ENCODE peak calls at places on chromosomes 5 and 9, in seven cellular contexts. F is activated T-cell treated with anti-CD3 and anti-CD28 coated beads, Interleukin-2, amount 50 U/mL, for 48 hours; P is GM04504; V is AG08396; I is M059J; Z is NCI-H1694 treated with DMSO at 0.1 percent for 48 hours; B is ELR. R is an unnamed sample.

GRCh38 chr9:130923611-130924447 is 15.2 kb downstream of the FIBCD1 start:
- DNase-seq in B (no peak), I (no peak), V (no peak), Z (no peak), P (no peak), F (no peak), R (no peak)

GRCh38 chr5:55914971-55915370 is 63.8 kb downstream of the IL31RA start:
- DNase-seq in B (no peak), P (no peak), F (no peak), I (no peak), Z (no peak), V (no peak), R (no peak)

GRCh38 chr5:122169350-122170103 is 40.2 kb downstream of the ZNF474 start:
- DNase-seq in F (no peak), V (no peak), I (no peak), B (no peak), Z (no peak), P (no peak), R (no peak)

GRCh38 chr5:160369990-160370712 is at the start of gene C1QTNF2:
- DNase-seq in F (peak; percentile 30), Z (no peak), B (peak; percentile 77), P (peak; percentile 35), V (peak; percentile 92), I (peak; percentile 55), R (no peak)

GRCh38 chr5:40680741-40681350 is 1.1 kb downstream of the PTGER4 start:
- DNase-seq in V (peak; percentile 42), I (no peak), P (no peak), B (peak; percentile 46), Z (no peak), F (no peak), R (peak; percentile 37)

GRCh38 chr9:21415492-21416267 is 6.8 kb downstream of the IFNA8 start:
- DNase-seq in B (no peak), I (peak; percentile 90), F (no peak), V (no peak), P (no peak), Z (no peak), R (no peak)

GRCh38 chr9:114287001-114287762 is 35.7 kb upstream of the ORM1 start:
- DNase-seq in I (no peak), B (no peak), F (no peak), Z (peak; percentile 87), P (no peak), V (no peak), R (no peak)

GRCh38 chr5:41747291-41747690 is 122.9 kb downstream of the OXCT1 start:
- DNase-seq in B (peak; percentile 20), F (no peak), Z (no peak), P (no peak), I (peak; percentile 42), V (no peak), R (no peak)

GRCh38 chr5:107516452-107517184 is 154.1 kb downstream of the EFNA5 start:
- DNase-seq in Z (no peak), I (peak; percentile 29), V (no peak), B (no peak), F (no peak), P (peak; percentile 58), R (no peak)

GRCh38 chr5:179192891-179193470 is 132.8 kb downstream of the ZNF354C start:
- DNase-seq in I (no peak), B (no peak), Z (no peak), V (no peak), P (no peak), F (no peak), R (no peak)

GRCh38 chr5:148952097-148952828 is 110.6 kb downstream of the SH3TC2 start:
- DNase-seq in V (no peak), F (no peak), Z (no peak), B (no peak), P (no peak), I (no peak), R (no peak)